ENCODE peak calls at places on chromosomes 13 and 19, in five cellular contexts. C is nephron progenitor cell, S is NCI-H1105 treated with DMSO at 0.1 percent for 48 hours, G is midbrain, E is ascending aorta. H is an unnamed sample.

GRCh38 chr13:104477256-104477655 is 1411.0 kb upstream of the SLC10A2 start:
- DNase-seq in C (no peak), S (no peak), G (no peak), E (no peak), H (no peak)

GRCh38 chr13:21014666-21015170 is 46.7 kb downstream of the LATS2 start:
- DNase-seq in C (no peak), S (no peak), G (no peak), E (no peak), H (peak)

GRCh38 chr19:1862424-1863307 is 713 bp downstream of the KLF16 start:
- DNase-seq in C (peak), S (peak), G (no peak), E (no peak), H (no peak)

GRCh38 chr13:45878966-45879365 is 27.4 kb upstream of the SIAH3 start:
- DNase-seq in C (no peak), S (no peak), G (peak), E (no peak), H (no peak)

GRCh38 chr13:105139380-105140285 is 1395.8 kb downstream of the EFNB2 start:
- DNase-seq in C (no peak), S (peak), G (peak), E (peak), H (peak)

GRCh38 chr13:109500146-109500773 is 286.1 kb downstream of the IRS2 start:
- DNase-seq in C (peak), S (no peak), G (no peak), E (no peak), H (no peak)

GRCh38 chr19:47573076-47574026 is at the start of gene ZNF541:
- DNase-seq in C (no peak), S (no peak), G (peak), E (peak), H (peak)

GRCh38 chr19:51366050-51366998 is at the start of gene ETFB:
- DNase-seq in C (peak), S (peak), G (peak), E (peak), H (peak)

GRCh38 chr19:17246681-17247425 is 1.1 kb upstream of the NR2F6 start:
- DNase-seq in C (peak), S (peak), G (peak), E (no peak), H (no peak)

GRCh38 chr19:54302252-54302651 is 10.7 kb downstream of the LILRA5 start:
- DNase-seq in C (no peak), S (no peak), G (peak), E (no peak), H (no peak)

GRCh38 chr19:12837225-12837624 is 1.1 kb upstream of the MAST1 start:
- DNase-seq in C (no peak), S (no peak), G (no peak), E (no peak), H (no peak)

GRCh38 chr19:14407889-14408640 is 11.1 kb downstream of the DDX39A start:
- DNase-seq in C (no peak), S (no peak), G (no peak), E (no peak), H (no peak)

GRCh38 chr13:107447591-107447990 is 767.7 kb downstream of the LIG4 start:
- DNase-seq in C (no peak), S (no peak), G (no peak), E (no peak), H (no peak)

GRCh38 chr13:43388282-43389034 is 365.1 kb downstream of the DNAJC15 start:
- DNase-seq in C (no peak), S (peak), G (no peak), E (no peak), H (no peak)

GRCh38 chr19:17006579-17006978 is 20.0 kb downstream of the CPAMD8 start:
- DNase-seq in C (no peak), S (no peak), G (no peak), E (no peak), H (no peak)

H was measured in tibial artery.